ENCODE peak calls at places on chromosomes 5 and 9, in seven cellular contexts. Z is A549, X is posterior vena cava, K is HTR-8/SVneo, V is mesothelial cell of epicardium, L is NCI-H187 treated with DMSO at 0.1 percent for 48 hours, B is activated T-helper 1 cell treated with Interleukin-2 at 50 U/mL for 16 hours. N is an unnamed sample.

GRCh38 chr9:93890436-93890935 is 64.7 kb downstream of the BARX1 start:
- DNase-seq in K (no peak), V (no peak), L (peak; percentile 6), X (no peak), B (no peak), Z (no peak), N (no peak)

GRCh38 chr5:26622947-26623346 is 415.4 kb downstream of the CDH9 start:
- DNase-seq in X (no peak), Z (no peak), K (no peak), L (no peak), V (no peak), B (no peak), N (no peak)

GRCh38 chr9:127741831-127742434 is 6.8 kb upstream of the TOR2A start:
- DNase-seq in B (no peak), K (no peak), L (no peak), V (no peak), X (no peak), Z (peak; percentile 49), N (peak; percentile 84)

GRCh38 chr5:54761213-54761701 is 224.1 kb downstream of the ESM1 start:
- DNase-seq in V (no peak), X (no peak), B (no peak), K (no peak), L (no peak), Z (no peak), N (peak; percentile 73)

GRCh38 chr5:180648658-180649296 is 623 bp downstream of the FLT4 start:
- DNase-seq in V (no peak), K (peak; percentile 60), X (peak; percentile 67), L (no peak), Z (peak; percentile 73), B (no peak), N (no peak)

GRCh38 chr5:136082390-136083193 is 50.1 kb upstream of the SMAD5 start:
- DNase-seq in Z (peak; percentile 76), B (peak; percentile 21), K (peak; percentile 63), X (peak; percentile 94), V (peak; percentile 88), L (no peak), N (peak; percentile 86)

GRCh38 chr5:29367176-29367833 is 1826.2 kb upstream of the CDH6 start:
- DNase-seq in L (no peak), X (no peak), K (no peak), V (no peak), B (no peak), Z (no peak), N (no peak)

GRCh38 chr9:125785187-125785840 is 38.1 kb downstream of the PBX3 start:
- DNase-seq in K (no peak), L (no peak), V (no peak), B (no peak), Z (no peak), X (no peak), N (no peak)

GRCh38 chr9:87322840-87323635 is 174.6 kb upstream of the DAPK1 start:
- DNase-seq in V (no peak), B (no peak), K (no peak), L (no peak), X (no peak), Z (no peak), N (no peak)

GRCh38 chr5:1873242-1873959 is 9.3 kb downstream of the IRX4 start:
- DNase-seq in Z (no peak), V (no peak), L (no peak), B (no peak), X (no peak), K (no peak), N (no peak)

GRCh38 chr5:88281322-88281721 is 12.7 kb upstream of the TMEM161B start:
- DNase-seq in L (no peak), Z (no peak), B (no peak), K (no peak), X (no peak), V (no peak), N (no peak)

GRCh38 chr9:130874783-130875182 is 21.8 kb downstream of the QRFP start:
- DNase-seq in L (no peak), K (no peak), X (peak; percentile 20), B (no peak), V (no peak), Z (no peak), N (no peak)

GRCh38 chr5:172732201-172732865 is 38.7 kb downstream of the DUSP1 start:
- DNase-seq in Z (no peak), L (no peak), K (no peak), X (peak; percentile 72), B (no peak), V (no peak), N (peak; percentile 75)